ENCODE peak calls at places on chromosomes 4 and X, in seven cellular contexts. W is lower lobe of right lung, N is bronchial epithelial cell, U is AG10803, X is NB4, I is mucosa of descending colon, P is cardiac fibroblast. M is an unnamed sample.

GRCh38 chrX:34578237-34578636 is 78.8 kb downstream of the TMEM47 start:
- DNase-seq in N (peak), I (no peak), P (peak), U (peak), W (no peak), X (peak), M (peak)

GRCh38 chr4:24473309-24473721 is 111.0 kb downstream of the DHX15 start:
- DNase-seq in I (peak), W (no peak), X (peak), U (peak), P (peak), N (peak), M (no peak)

GRCh38 chrX:69080912-69081465 is 84.3 kb downstream of the PJA1 start:
- DNase-seq in N (no peak), P (no peak), I (no peak), U (no peak), W (no peak), X (peak), M (no peak)

GRCh38 chr4:26362745-26363439 is 42.1 kb downstream of the RBPJ start:
- DNase-seq in X (no peak), P (no peak), N (peak), W (no peak), U (peak), I (no peak), M (no peak)

GRCh38 chrX:24979081-24979480 is 36.7 kb downstream of the ARX start:
- DNase-seq in X (no peak), U (no peak), W (no peak), N (no peak), I (no peak), P (no peak), M (no peak)

GRCh38 chr4:96004341-96004740 is 164.4 kb downstream of the PDHA2 start:
- DNase-seq in I (no peak), P (no peak), U (no peak), W (no peak), N (no peak), X (no peak), M (no peak)

GRCh38 chrX:44889824-44890223 is 16.8 kb downstream of the KDM6A start:
- DNase-seq in X (peak), I (no peak), U (no peak), W (no peak), P (no peak), N (no peak), M (no peak)

GRCh38 chr4:88137112-88137511 is 21.3 kb downstream of the ABCG2 start:
- DNase-seq in X (no peak), W (no peak), U (no peak), P (no peak), N (peak), I (no peak), M (no peak)

GRCh38 chr4:44578954-44579353 is 72.5 kb downstream of the YIPF7 start:
- DNase-seq in I (no peak), U (no peak), W (no peak), P (no peak), N (no peak), X (no peak), M (no peak)

GRCh38 chr4:179313823-179314222 is 1871.6 kb upstream of the AGA start:
- DNase-seq in I (no peak), N (no peak), X (no peak), U (no peak), W (no peak), P (no peak), M (no peak)

GRCh38 chr4:165301833-165302232 is 25.6 kb upstream of the MSMO1 start:
- DNase-seq in N (no peak), I (no peak), X (no peak), W (no peak), P (peak), U (peak), M (no peak)

GRCh38 chr4:52914051-52914605 is 52.0 kb downstream of the RASL11B start:
- DNase-seq in W (no peak), I (no peak), X (no peak), U (peak), N (peak), P (peak), M (peak)

GRCh38 chr4:111959202-111959601 is 186.1 kb upstream of the FAM241A start:
- DNase-seq in N (peak), I (no peak), P (peak), W (no peak), U (peak), X (peak), M (no peak)

GRCh38 chr4:60313616-60314015 is 886.5 kb upstream of the ADGRL3 start:
- DNase-seq in U (no peak), N (no peak), I (no peak), P (no peak), X (no peak), W (no peak), M (no peak)

GRCh38 chr4:184476660-184477059 is 2.3 kb upstream of the IRF2 start:
- DNase-seq in N (no peak), U (no peak), W (no peak), X (no peak), I (no peak), P (no peak), M (no peak)

GRCh38 chrX:100413231-100413630 is 3.2 kb upstream of the PCDH19 start:
- DNase-seq in U (peak), W (no peak), P (peak), N (peak), X (peak), I (no peak), M (peak)

GRCh38 chr4:48602222-48602621 is 112.2 kb downstream of the ZAR1 start:
- DNase-seq in X (no peak), W (no peak), U (peak), I (no peak), N (peak), P (no peak), M (no peak)

GRCh38 chrX:123188081-123188480 is 4.0 kb downstream of the GRIA3 start:
- DNase-seq in W (no peak), U (peak), I (no peak), P (no peak), N (peak), X (no peak), M (no peak)

GRCh38 chrX:13029341-13029740 is 15.1 kb downstream of the FAM9C start:
- DNase-seq in W (no peak), N (peak), U (no peak), P (peak), I (peak), X (no peak), M (no peak)

GRCh38 chrX:27336466-27337091 is 126.6 kb downstream of the PPP4R3C start:
- DNase-seq in X (peak), U (no peak), P (peak), W (peak), N (peak), I (peak), M (no peak)

GRCh38 chr4:144820706-144821105 is 174.8 kb downstream of the HHIP start:
- DNase-seq in U (peak), N (no peak), I (no peak), P (peak), X (no peak), W (no peak), M (peak)

GRCh38 chr4:77538574-77539157 is 67.0 kb upstream of the CXCL13 start:
- DNase-seq in I (no peak), N (peak), W (no peak), X (no peak), P (peak), U (no peak), M (no peak)

GRCh38 chr4:104395219-104395618 is 99.5 kb downstream of the CXXC4 start:
- DNase-seq in I (no peak), N (no peak), U (peak), P (no peak), X (no peak), W (no peak), M (no peak)

GRCh38 chrX:24899391-24899790 is 116.4 kb downstream of the ARX start:
- DNase-seq in W (no peak), X (no peak), U (peak), P (peak), N (no peak), I (no peak), M (no peak)

GRCh38 chrX:148466292-148466691 is 34.1 kb upstream of the AFF2 start:
- DNase-seq in I (no peak), P (no peak), W (no peak), U (no peak), X (no peak), N (peak), M (no peak)

GRCh38 chr4:88106205-88106604 is 52.2 kb downstream of the ABCG2 start:
- DNase-seq in P (no peak), U (no peak), N (peak), W (no peak), X (no peak), I (no peak), M (no peak)

GRCh38 chr4:3107271-3108185 is 33.0 kb downstream of the HTT start:
- DNase-seq in I (no peak), U (peak), X (no peak), P (no peak), W (no peak), N (no peak), M (no peak)

GRCh38 chr4:126758493-126758892 is 874.3 kb upstream of the INTU start:
- DNase-seq in X (no peak), I (no peak), N (no peak), P (no peak), U (no peak), W (no peak), M (no peak)
- H3K4me3 ChIP-seq in X (no peak), I (no peak), N (no peak), P (no peak), U (no peak), W (no peak), M (no peak)

GRCh38 chr4:71383984-71384383 is 45.2 kb downstream of the SLC4A4 start:
- DNase-seq in N (no peak), U (no peak), X (peak), I (no peak), W (no peak), P (no peak), M (no peak)
- TF ChIP-seq CTCF in N (no peak), U (no peak), X (no peak), I (no peak), W (no peak), P (no peak), M (no peak)

GRCh38 chr4:94406668-94407437 is 44.9 kb upstream of the PDLIM5 start:
- DNase-seq in I (peak), W (peak), X (peak), P (peak), N (peak), U (peak), M (peak)
- H3K4me3 ChIP-seq in I (no peak), W (no peak), X (no peak), P (no peak), N (no peak), U (no peak), M (no peak)

GRCh38 chr4:6873792-6874461 is 35.7 kb upstream of the TBC1D14 start:
- DNase-seq in I (peak), N (peak), W (peak), U (peak), X (peak), P (peak), M (no peak)

GRCh38 chr4:6876440-6876839 is 33.2 kb upstream of the TBC1D14 start:
- DNase-seq in I (no peak), W (no peak), U (peak), P (peak), N (no peak), X (no peak), M (no peak)

GRCh38 chr4:6869944-6870343 is 39.7 kb upstream of the TBC1D14 start:
- DNase-seq in I (no peak), W (no peak), U (no peak), N (peak), P (no peak), X (no peak), M (no peak)

GRCh38 chr4:6875431-6875831 is 34.2 kb upstream of the TBC1D14 start:
- DNase-seq in P (no peak), I (no peak), W (peak), U (peak), X (peak), N (no peak), M (no peak)

DNA sequence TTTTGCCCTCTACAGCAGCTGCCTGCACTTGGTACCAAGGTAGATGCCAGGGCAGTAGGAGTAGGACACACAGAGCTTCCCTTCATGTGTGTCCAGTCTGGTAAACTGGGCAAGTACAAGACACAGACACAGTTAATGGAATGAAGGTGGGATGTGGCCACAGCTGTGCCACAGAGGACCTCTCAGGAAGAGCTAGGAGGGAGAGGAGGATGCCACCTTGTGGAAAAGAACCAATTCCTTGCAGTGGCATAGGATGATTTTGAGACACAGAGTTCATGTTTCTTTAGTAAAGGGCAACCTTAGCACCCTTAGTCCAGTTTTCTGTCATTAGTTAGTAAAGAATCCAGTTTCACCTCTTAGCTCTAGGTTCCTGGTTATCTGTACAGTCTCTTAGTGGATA is 36.3 kb upstream of the TBC1D14 start:
- DNase-seq in X (no peak), W (no peak), P (peak), N (peak), I (no peak), U (no peak), M (no peak)
- TF ChIP-seq CTCF in X (peak), W (no peak), P (no peak), N (peak), I (no peak), U (peak), M (peak)

DNA sequence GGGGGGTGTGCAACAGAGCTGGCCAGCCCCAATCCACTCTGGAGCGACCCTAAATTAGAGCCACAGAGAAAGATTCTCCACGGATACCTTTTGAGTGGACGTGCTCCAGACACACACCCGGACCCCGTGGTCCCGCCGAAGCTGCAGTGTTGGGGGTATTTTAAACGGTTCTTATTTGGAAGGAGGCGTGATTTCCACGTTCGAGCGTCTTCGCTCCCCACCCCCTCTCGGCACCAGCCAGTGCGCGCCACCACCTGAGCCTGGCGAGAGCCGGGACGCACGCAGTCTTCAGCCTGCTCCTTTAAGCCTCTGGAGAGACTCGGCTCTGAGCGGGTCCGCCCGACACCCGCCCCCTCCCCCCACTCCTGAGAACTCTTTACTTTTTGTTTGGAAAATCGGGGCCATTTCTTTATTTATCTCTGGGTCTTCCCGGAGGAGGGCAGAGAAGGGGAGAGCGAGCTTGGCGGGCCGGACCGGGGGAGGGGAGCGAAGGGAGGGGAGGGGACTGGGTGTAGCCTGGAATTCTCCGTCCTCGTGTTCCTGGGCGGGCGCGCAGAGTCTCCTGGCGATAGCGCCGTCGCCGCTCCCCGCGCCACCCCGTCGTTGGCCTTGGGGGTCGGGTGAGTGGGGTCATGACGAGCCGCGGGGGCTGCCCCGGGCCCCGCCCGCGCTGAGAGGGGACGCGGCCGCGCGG is 660 bp upstream of the PTCHD1 start:
- DNase-seq in W (no peak), P (no peak), N (no peak), U (no peak), I (peak), X (no peak), M (no peak)
- H3K4me3 ChIP-seq in W (peak), P (no peak), N (no peak), U (no peak), I (no peak), X (no peak), M (no peak)

DNA sequence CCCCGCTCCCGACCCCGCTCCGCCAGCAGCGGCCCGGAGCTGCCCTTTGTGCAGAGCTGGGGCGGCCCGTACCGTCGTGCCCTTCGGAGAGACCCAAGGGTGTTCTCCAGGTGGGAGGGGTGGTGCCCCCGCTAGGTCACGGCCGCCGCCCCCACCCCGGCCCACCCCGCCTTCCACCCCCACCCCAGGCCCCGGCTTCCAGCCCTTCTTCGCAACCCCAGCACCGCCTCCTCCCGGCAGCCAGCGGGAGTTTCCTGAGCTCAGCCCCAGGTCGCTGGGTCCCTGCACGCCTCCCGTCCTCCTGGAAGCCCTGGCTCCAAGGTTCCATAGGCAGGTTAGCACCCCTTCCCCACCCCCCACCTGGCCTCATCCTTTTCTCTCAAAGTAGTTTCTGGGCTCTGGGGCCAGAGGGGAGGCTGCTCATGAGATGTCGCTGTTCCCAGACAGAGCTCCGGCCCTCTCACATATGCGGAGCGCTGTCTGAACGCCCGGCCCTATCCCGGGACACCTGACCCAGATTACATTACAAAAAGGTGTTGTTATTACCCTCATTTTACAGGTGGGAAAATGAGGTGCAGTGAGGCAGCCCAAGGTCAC is 25.2 kb upstream of the FGFR3 start:
- DNase-seq in P (peak), I (peak), X (peak), N (peak), W (peak), U (peak), M (no peak)
- TF ChIP-seq CTCF in P (peak), I (no peak), X (peak), N (peak), W (peak), U (peak), M (peak)

GRCh38 chr4:123980736-123981285 is 584.2 kb downstream of the SPRY1 start:
- DNase-seq in I (no peak), X (no peak), U (no peak), P (peak), N (no peak), W (no peak), M (no peak)
- H3K4me3 ChIP-seq in I (no peak), X (no peak), U (no peak), P (no peak), N (no peak), W (no peak), M (no peak)

GRCh38 chr4:9762823-9763475 is 18.5 kb upstream of the DRD5 start:
- DNase-seq in I (peak), P (peak), X (peak), W (no peak), U (peak), N (peak), M (peak)
- TF ChIP-seq CTCF in I (no peak), P (peak), X (peak), W (peak), U (peak), N (peak), M (peak)

M was measured in AG09309.